ENCODE peak calls at places on chromosomes 3 and 15, in seven cellular contexts. V, Z, O, P, I, S and K are unnamed samples.

GRCh38 chr3:104909721-104910120 is 457.0 kb upstream of the ALCAM start:
- DNase-seq in V (no peak), Z (no peak), O (no peak), P (no peak), I (no peak), S (peak), K (no peak)

GRCh38 chr3:197456271-197457091 is 99.3 kb downstream of the BDH1 start:
- DNase-seq in V (peak), Z (peak), O (peak), P (peak), I (no peak), S (peak), K (peak)

GRCh38 chr3:112013058-112013783 is 14.5 kb downstream of the TAGLN3 start:
- DNase-seq in V (peak), Z (peak), O (no peak), P (peak), I (peak), S (peak), K (peak)

GRCh38 chr15:63556246-63556645 is 40.9 kb upstream of the FBXL22 start:
- DNase-seq in V (no peak), Z (no peak), O (no peak), P (no peak), I (no peak), S (no peak), K (no peak)

GRCh38 chr15:54803139-54803808 is 393.5 kb downstream of the RSL24D1 start:
- DNase-seq in V (no peak), Z (no peak), O (no peak), P (no peak), I (peak), S (peak), K (no peak)

GRCh38 chr3:126338796-126339241 is 18.4 kb downstream of the KLF15 start:
- DNase-seq in V (no peak), Z (no peak), O (no peak), P (no peak), I (no peak), S (no peak), K (no peak)

GRCh38 chr3:187873843-187874242 is 128.6 kb upstream of the BCL6 start:
- DNase-seq in V (no peak), Z (no peak), O (no peak), P (no peak), I (no peak), S (no peak), K (no peak)

GRCh38 chr3:126442099-126442848 is 33.4 kb downstream of the ZXDC start:
- DNase-seq in V (no peak), Z (no peak), O (no peak), P (no peak), I (no peak), S (no peak), K (no peak)

GRCh38 chr3:38549957-38550840 is 54.1 kb downstream of the EXOG start:
- DNase-seq in V (no peak), Z (no peak), O (peak), P (no peak), I (no peak), S (no peak), K (no peak)

GRCh38 chr3:183437060-183437459 is 8.6 kb upstream of the MCF2L2 start:
- DNase-seq in V (no peak), Z (no peak), O (no peak), P (no peak), I (no peak), S (no peak), K (no peak)

GRCh38 chr3:156723182-156723619 is 48.8 kb downstream of the TIPARP start:
- DNase-seq in V (no peak), Z (no peak), O (no peak), P (no peak), I (no peak), S (no peak), K (no peak)

GRCh38 chr3:78900879-78901278 is 866.9 kb downstream of the ROBO1 start:
- DNase-seq in V (no peak), Z (no peak), O (no peak), P (no peak), I (no peak), S (no peak), K (no peak)

GRCh38 chr3:142211034-142211433 is 14.4 kb downstream of the GK5 start:
- DNase-seq in V (no peak), Z (no peak), O (no peak), P (no peak), I (peak), S (no peak), K (no peak)

GRCh38 chr3:17213102-17213501 is 328.3 kb downstream of the PLCL2 start:
- DNase-seq in V (no peak), Z (no peak), O (no peak), P (no peak), I (no peak), S (no peak), K (no peak)

GRCh38 chr15:39472661-39473657 is 107.9 kb upstream of the THBS1 start:
- DNase-seq in V (no peak), Z (peak), O (no peak), P (no peak), I (no peak), S (peak), K (no peak)

GRCh38 chr3:54565956-54566355 is 361.9 kb downstream of the LRTM1 start:
- DNase-seq in V (no peak), Z (no peak), O (no peak), P (no peak), I (no peak), S (no peak), K (no peak)

GRCh38 chr3:136196401-136197158 is 445 bp upstream of the MSL2 start:
- DNase-seq in V (peak), Z (peak), O (peak), P (peak), I (peak), S (peak), K (peak)

GRCh38 chr15:45442497-45443135 is 64.3 kb upstream of the GATM start:
- DNase-seq in V (no peak), Z (peak), O (no peak), P (no peak), I (no peak), S (peak), K (no peak)

GRCh38 chr15:101172421-101173097 is 79.3 kb downstream of the CHSY1 start:
- DNase-seq in V (no peak), Z (no peak), O (peak), P (no peak), I (no peak), S (no peak), K (no peak)

GRCh38 chr3:181454451-181455027 is 257.2 kb upstream of the SOX2 start:
- DNase-seq in V (no peak), Z (no peak), O (no peak), P (no peak), I (no peak), S (no peak), K (no peak)

GRCh38 chr3:113243846-113244245 is 32.5 kb downstream of the BOC start:
- DNase-seq in V (no peak), Z (no peak), O (no peak), P (no peak), I (no peak), S (no peak), K (no peak)

GRCh38 chr15:64851503-64851840 is 9.8 kb downstream of the PLEKHO2 start:
- DNase-seq in V (no peak), Z (no peak), O (no peak), P (no peak), I (no peak), S (peak), K (no peak)

GRCh38 chr3:187955076-187955952 is 198.6 kb upstream of the LPP start:
- DNase-seq in V (no peak), Z (peak), O (no peak), P (no peak), I (no peak), S (peak), K (no peak)

GRCh38 chr3:108171095-108171494 is 51.1 kb downstream of the IFT57 start:
- DNase-seq in V (no peak), Z (no peak), O (no peak), P (no peak), I (no peak), S (no peak), K (no peak)

GRCh38 chr3:129384594-129385323 is 43.7 kb downstream of the EFCAB12 start:
- DNase-seq in V (no peak), Z (no peak), O (no peak), P (no peak), I (no peak), S (no peak), K (no peak)

GRCh38 chr15:28937271-28937670 is 51.5 kb downstream of the APBA2 start:
- DNase-seq in V (no peak), Z (no peak), O (no peak), P (no peak), I (no peak), S (no peak), K (no peak)

GRCh38 chr3:24259901-24260512 is 234.6 kb downstream of the THRB start:
- DNase-seq in V (no peak), Z (no peak), O (no peak), P (no peak), I (no peak), S (peak), K (no peak)

GRCh38 chr3:160210799-160211221 is 14.4 kb upstream of the C3orf80 start:
- DNase-seq in V (peak), Z (no peak), O (no peak), P (no peak), I (no peak), S (peak), K (no peak)

GRCh38 chr3:58487140-58487886 is 4.6 kb upstream of the KCTD6 start:
- DNase-seq in V (peak), Z (no peak), O (no peak), P (no peak), I (no peak), S (peak), K (no peak)

GRCh38 chr15:69086427-69087205 is 72.1 kb downstream of the NOX5 start:
- DNase-seq in V (no peak), Z (no peak), O (no peak), P (no peak), I (no peak), S (no peak), K (no peak)

GRCh38 chr3:10286596-10287295 is 6.0 kb downstream of the GHRL start:
- DNase-seq in V (peak), Z (peak), O (no peak), P (no peak), I (peak), S (peak), K (peak)

GRCh38 chr15:67024998-67025368 is 40.4 kb upstream of the SMAD3 start:
- DNase-seq in V (no peak), Z (no peak), O (no peak), P (no peak), I (no peak), S (no peak), K (no peak)
- H3K27ac ChIP-seq in V (peak), Z (no peak), O (peak), P (no peak), I (no peak), S (peak), K (peak)

GRCh38 chr3:152300029-152300764 is 31.5 kb downstream of the MBNL1 start:
- DNase-seq in V (no peak), Z (no peak), O (no peak), P (no peak), I (no peak), S (no peak), K (no peak)
- H3K27ac ChIP-seq in V (no peak), Z (no peak), O (peak), P (peak), I (no peak), S (no peak), K (peak)

GRCh38 chr3:31505353-31506048 is 27.2 kb upstream of the STT3B start:
- DNase-seq in V (no peak), Z (no peak), O (no peak), P (no peak), I (peak), S (no peak), K (no peak)
- H3K27ac ChIP-seq in V (no peak), Z (no peak), O (no peak), P (no peak), I (no peak), S (no peak), K (no peak)

GRCh38 chr15:82138306-82138705 is 92.5 kb upstream of the MEX3B start:
- DNase-seq in V (no peak), Z (no peak), O (no peak), P (no peak), I (no peak), S (no peak), K (no peak)
- H3K27ac ChIP-seq in V (no peak), Z (no peak), O (no peak), P (no peak), I (no peak), S (no peak), K (no peak)

DNA sequence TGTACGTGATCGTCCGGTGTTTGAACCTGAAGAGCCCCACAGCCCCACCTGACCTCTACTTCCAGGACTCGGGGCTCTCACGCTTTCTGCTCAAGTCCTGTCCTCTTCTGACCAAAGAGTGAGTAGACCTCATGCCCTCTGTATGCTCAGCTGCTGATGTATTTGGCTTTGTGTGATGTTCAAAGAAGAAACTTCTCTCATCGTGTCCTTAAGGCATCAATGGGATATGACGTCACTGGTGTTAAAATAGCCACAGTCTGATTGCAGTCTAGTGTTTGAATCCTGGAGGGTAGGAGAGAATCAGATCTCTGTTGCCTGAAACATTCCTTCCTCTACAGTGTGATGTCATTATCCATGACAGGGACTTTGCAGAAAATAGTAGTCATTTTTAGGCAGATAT is 28.1 kb downstream of the ABHD2 start:
- DNase-seq in V (no peak), Z (no peak), O (no peak), P (no peak), I (no peak), S (peak), K (no peak)
- H3K27ac ChIP-seq in V (no peak), Z (no peak), O (peak), P (no peak), I (no peak), S (peak), K (peak)

DNA sequence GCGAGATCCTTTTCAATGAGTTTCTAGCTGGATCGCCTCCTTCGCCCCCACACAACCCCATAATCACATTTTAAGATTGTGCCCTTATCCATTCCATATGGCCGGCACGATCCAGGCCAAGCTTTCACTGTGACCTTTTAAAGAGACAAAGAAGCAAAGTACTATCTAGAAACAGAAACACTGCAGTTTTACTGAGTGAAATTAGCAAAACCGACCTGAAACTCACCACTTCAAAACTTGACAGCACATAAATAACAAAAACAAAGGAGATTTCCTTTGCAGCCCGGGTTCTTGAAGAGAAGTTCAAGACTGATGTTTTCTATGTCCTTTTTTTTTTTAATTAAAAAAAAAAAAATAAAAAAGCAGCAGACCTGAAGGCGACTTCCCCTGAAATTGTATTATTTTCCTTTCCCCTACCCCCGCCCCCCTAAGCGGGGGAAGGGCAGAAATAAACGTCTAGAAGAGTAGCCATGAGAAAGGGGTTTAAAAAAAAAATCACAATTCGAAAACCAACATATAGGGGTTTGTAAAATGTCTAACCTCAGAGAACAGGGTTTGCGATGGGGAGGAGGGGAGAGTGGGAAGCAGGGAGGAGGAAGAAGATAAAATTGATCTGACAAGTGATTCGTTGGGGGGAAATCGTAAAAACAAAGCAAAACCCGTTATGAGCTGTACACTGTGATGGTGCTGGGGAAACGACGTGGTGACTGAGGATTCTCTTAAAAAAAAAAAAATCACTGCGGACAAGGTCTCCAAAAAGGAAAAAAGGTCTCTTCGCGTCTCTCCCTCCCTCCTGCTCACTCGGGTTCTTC is 1.5 kb downstream of the SATB1 start:
- DNase-seq in V (peak), Z (peak), O (no peak), P (peak), I (peak), S (peak), K (peak)
- H3K27ac ChIP-seq in V (no peak), Z (peak), O (peak), P (peak), I (no peak), S (no peak), K (peak)

GRCh38 chr3:47005212-47006144 is 26.0 kb downstream of the NBEAL2 start:
- DNase-seq in V (no peak), Z (no peak), O (peak), P (peak), I (no peak), S (no peak), K (peak)

GRCh38 chr3:47008258-47008671 is 28.8 kb downstream of the NBEAL2 start:
- DNase-seq in V (no peak), Z (no peak), O (no peak), P (peak), I (no peak), S (no peak), K (no peak)

GRCh38 chr3:47006145-47006651 is 26.7 kb downstream of the NBEAL2 start:
- DNase-seq in V (no peak), Z (no peak), O (no peak), P (no peak), I (no peak), S (no peak), K (no peak)

GRCh38 chr3:47007482-47008257 is 28.2 kb downstream of the NBEAL2 start:
- DNase-seq in V (no peak), Z (no peak), O (no peak), P (no peak), I (no peak), S (no peak), K (no peak)

GRCh38 chr3:47007001-47007400 is 27.5 kb downstream of the NBEAL2 start:
- DNase-seq in V (no peak), Z (no peak), O (no peak), P (no peak), I (no peak), S (no peak), K (no peak)
- H3K27ac ChIP-seq in V (no peak), Z (no peak), O (no peak), P (no peak), I (no peak), S (no peak), K (no peak)

GRCh38 chr3:193688845-193689714 is 96.1 kb downstream of the OPA1 start:
- DNase-seq in V (no peak), Z (no peak), O (no peak), P (no peak), I (no peak), S (no peak), K (no peak)
- H3K27ac ChIP-seq in V (no peak), Z (no peak), O (no peak), P (no peak), I (no peak), S (no peak), K (no peak)

DNA sequence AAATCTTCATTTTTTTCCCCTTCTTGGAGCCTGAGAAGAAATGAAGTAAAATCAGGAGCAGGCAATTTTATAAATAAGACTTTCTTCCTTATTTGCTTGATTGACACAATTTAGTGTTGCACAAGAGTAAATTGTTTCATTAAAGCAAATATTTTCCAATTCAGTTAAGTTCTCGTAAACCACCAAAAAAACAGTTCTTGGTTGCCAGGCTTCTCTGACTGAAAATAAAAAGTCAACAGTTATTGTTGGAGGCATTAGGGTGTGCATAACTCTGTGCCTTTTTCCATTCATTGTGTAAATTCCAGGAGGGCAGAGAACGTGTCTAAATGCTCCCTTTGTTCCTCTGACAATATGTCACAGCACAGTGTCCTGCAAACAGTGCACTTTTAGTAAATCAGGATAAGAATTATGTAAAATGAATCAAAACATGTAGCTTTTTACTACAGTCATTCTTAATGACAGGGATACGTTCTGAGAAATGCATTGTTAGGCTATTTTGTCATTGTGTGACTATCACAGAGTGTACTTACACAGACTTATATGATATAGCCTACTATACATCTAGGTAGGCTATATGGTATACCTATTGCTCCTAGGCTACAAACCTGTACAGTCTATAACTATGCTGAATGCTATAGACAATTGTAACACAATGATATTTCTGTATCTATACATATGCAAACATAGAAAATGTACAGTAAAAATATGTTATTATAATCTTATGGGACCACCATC is at the start of gene CP:
- DNase-seq in V (no peak), Z (no peak), O (no peak), P (no peak), I (no peak), S (no peak), K (peak)
- H3K27ac ChIP-seq in V (no peak), Z (peak), O (no peak), P (no peak), I (no peak), S (no peak), K (no peak)

GRCh38 chr3:159169828-159170227 is 368.0 kb downstream of the MFSD1 start:
- DNase-seq in V (no peak), Z (no peak), O (no peak), P (no peak), I (no peak), S (peak), K (no peak)
- H3K27ac ChIP-seq in V (no peak), Z (no peak), O (no peak), P (no peak), I (no peak), S (peak), K (no peak)